ENCODE peak calls at places on chromosome 21, in five cellular contexts. G, C, F, I and S are unnamed samples.

GRCh38 chr21:38327984-38328383 is 71.2 kb downstream of the KCNJ15 start:
- DNase-seq in G (no peak), C (no peak), F (no peak), I (no peak), S (no peak)

GRCh38 chr21:39788383-39788782 is 43.4 kb downstream of the IGSF5 start:
- DNase-seq in G (peak; percentile 47), C (peak; percentile 23), F (peak; percentile 52), I (peak; percentile 88), S (peak; percentile 75)

GRCh38 chr21:41600556-41600955 is 92.6 kb upstream of the TMPRSS2 start:
- DNase-seq in G (no peak), C (no peak), F (no peak), I (no peak), S (no peak)

GRCh38 chr21:42759594-42759927 is 106.1 kb downstream of the PDE9A start:
- DNase-seq in G (no peak), C (no peak), F (no peak), I (no peak), S (no peak)

GRCh38 chr21:32562426-32562825 is 22.9 kb downstream of the TCP10L start:
- DNase-seq in G (no peak), C (no peak), F (peak; percentile 67), I (no peak), S (no peak)

GRCh38 chr21:39071623-39072214 is 111.5 kb downstream of the PSMG1 start:
- DNase-seq in G (no peak), C (no peak), F (no peak), I (no peak), S (no peak)

GRCh38 chr21:29149771-29150425 is 19.5 kb downstream of the MAP3K7CL start:
- DNase-seq in G (no peak), C (no peak), F (peak; percentile 35), I (no peak), S (no peak)

GRCh38 chr21:34861302-34861701 is 187.8 kb downstream of the RUNX1 start:
- DNase-seq in G (no peak), C (no peak), F (no peak), I (no peak), S (no peak)

GRCh38 chr21:46254208-46254975 is 25.8 kb upstream of the LSS start:
- DNase-seq in G (no peak), C (no peak), F (no peak), I (no peak), S (no peak)

GRCh38 chr21:17679002-17679600 is 66.4 kb upstream of the BTG3 start:
- DNase-seq in G (no peak), C (no peak), F (peak; percentile 82), I (no peak), S (no peak)

GRCh38 chr21:43025636-43026180 is 49.9 kb downstream of the CBS start:
- DNase-seq in G (no peak), C (no peak), F (no peak), I (no peak), S (no peak)

GRCh38 chr21:32516729-32517649 is 68.3 kb downstream of the TCP10L start:
- DNase-seq in G (no peak), C (no peak), F (peak; percentile 87), I (no peak), S (no peak)

GRCh38 chr21:24076179-24076578 is 1531.1 kb downstream of the MRPL39 start:
- DNase-seq in G (no peak), C (no peak), F (no peak), I (no peak), S (no peak)

GRCh38 chr21:32309906-32310460 is 11.3 kb downstream of the MRAP start:
- DNase-seq in G (no peak), C (no peak), F (no peak), I (no peak), S (peak; percentile 13)

GRCh38 chr21:42439284-42440186 is 35.8 kb downstream of the UBASH3A start:
- DNase-seq in G (no peak), C (no peak), F (no peak), I (no peak), S (no peak)

GRCh38 chr21:17869115-17869514 is 50.0 kb upstream of the C21orf91 start:
- DNase-seq in G (no peak), C (no peak), F (no peak), I (no peak), S (no peak)

GRCh38 chr21:40013001-40013735 is 145.9 kb downstream of the PCP4 start:
- DNase-seq in G (no peak), C (no peak), F (no peak), I (no peak), S (no peak)

GRCh38 chr21:41857771-41858300 is 21.3 kb downstream of the PRDM15 start:
- DNase-seq in G (no peak), C (no peak), F (no peak), I (no peak), S (no peak)

DNA sequence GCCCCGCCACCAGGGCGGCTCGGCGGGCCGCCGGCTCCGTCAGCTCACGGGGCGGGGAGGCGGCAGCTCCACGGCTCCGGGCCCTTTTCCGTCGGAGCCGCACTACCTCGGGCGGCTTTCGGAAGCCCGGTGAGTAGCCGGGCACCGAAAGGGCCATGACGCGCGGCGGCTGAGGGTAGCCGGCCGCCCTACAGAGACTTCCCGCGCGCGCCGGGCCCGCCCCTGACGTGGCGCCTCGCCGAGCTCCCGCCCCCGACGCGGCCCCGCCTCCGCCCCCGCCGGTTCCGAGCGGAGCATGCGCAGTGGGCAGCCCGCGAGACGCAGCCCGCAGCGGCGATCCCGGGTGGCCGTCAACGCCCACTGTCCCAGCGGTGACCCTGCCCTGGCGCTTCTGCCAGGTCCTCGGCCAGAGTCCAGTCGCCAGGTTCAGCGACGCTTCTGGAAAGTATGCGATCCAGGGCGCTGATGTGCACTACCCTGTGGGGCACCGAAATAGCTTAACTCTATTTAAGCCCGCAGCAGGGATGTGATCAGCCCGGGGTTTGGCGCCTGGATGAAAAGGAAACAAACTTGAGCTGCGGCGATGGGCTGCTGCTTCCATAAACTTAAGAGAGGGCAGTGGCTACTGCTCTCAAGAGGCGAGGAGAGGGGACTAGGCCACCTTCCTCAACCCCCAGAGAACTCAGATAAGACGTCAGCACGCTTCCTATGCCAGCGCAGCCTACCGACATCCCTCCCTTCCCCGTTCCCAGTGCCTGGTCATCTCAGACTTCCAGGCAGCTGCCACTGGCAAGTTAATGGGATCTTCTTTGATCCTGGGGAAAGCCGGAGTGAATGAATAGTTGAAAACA is at the start of gene DONSON:
- DNase-seq in G (peak; percentile 91), C (peak; percentile 49), F (peak; percentile 82), I (peak; percentile 95), S (peak; percentile 86)
- TF ChIP-seq CTCF in G (no peak), C (no peak), F (no peak), I (no peak), S (no peak)

GRCh38 chr21:44910229-44911065 is 10.3 kb downstream of the ITGB2 start:
- DNase-seq in G (no peak), C (no peak), F (no peak), I (peak; percentile 72), S (no peak)

GRCh38 chr21:44909719-44910118 is 11.0 kb downstream of the ITGB2 start:
- DNase-seq in G (no peak), C (no peak), F (no peak), I (no peak), S (no peak)

GRCh38 chr21:44912158-44912473 is 8.6 kb downstream of the ITGB2 start:
- DNase-seq in G (no peak), C (no peak), F (no peak), I (peak; percentile 56), S (no peak)

GRCh38 chr21:44911066-44911383 is 9.7 kb downstream of the ITGB2 start:
- DNase-seq in G (no peak), C (no peak), F (no peak), I (no peak), S (no peak)

GRCh38 chr21:44911384-44912157 is 9.1 kb downstream of the ITGB2 start:
- DNase-seq in G (peak; percentile 56), C (peak; percentile 37), F (peak; percentile 69), I (peak; percentile 97), S (no peak)
- TF ChIP-seq CTCF in G (no peak), C (no peak), F (peak; percentile 52), I (peak; percentile 26), S (no peak)

DNA sequence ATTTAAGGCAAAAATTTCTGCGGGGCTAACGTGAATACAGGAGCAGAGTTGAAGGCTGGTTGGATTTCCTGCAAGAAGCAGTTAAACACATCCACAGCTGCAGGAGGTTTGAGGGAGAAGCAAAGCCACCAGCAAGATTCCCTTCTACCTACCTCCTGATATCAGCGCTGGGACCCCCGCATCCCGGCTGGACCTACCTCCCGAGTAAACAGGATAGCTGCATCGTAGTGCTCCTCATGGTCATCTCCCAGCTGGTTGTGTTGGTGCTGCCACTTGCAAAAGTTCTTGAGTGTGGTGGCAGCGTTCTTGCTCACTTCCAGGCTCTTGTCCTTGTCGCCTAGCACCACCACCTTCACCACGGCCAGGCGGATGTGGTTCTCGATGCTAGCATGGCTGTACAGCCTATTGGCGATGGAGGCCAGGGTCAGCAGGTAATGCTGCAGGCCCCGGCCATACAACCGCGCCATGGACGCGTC is 1.8 kb downstream of the ADAMTS5 start:
- DNase-seq in G (no peak), C (no peak), F (no peak), I (peak; percentile 82), S (no peak)
- TF ChIP-seq CTCF in G (no peak), C (no peak), F (no peak), I (no peak), S (no peak)

GRCh38 chr21:20045197-20045596 is 953.0 kb upstream of the NCAM2 start:
- DNase-seq in G (no peak), C (no peak), F (no peak), I (no peak), S (no peak)

DNA sequence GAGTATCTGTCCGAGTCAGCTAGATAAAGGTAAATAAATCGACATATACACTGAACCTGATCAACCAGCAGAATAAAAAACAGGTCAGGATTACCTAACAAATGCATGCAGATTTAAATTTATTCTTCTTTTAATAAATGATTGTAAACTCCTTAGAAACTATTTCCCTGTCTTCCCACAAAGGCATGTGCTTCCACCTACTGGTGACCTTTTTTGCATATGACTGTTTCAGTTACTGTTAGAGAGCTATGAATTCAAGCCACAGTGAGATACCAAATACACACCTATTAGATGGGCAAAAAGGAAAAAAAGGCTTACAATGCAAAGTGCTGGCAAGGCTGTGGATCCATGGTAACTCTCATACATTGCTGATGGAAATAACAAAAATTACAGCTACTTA is 957.4 kb upstream of the NCAM2 start:
- DNase-seq in G (no peak), C (no peak), F (no peak), I (no peak), S (no peak)
- TF ChIP-seq CTCF in G (no peak), C (no peak), F (no peak), I (peak; percentile 19), S (no peak)

DNA sequence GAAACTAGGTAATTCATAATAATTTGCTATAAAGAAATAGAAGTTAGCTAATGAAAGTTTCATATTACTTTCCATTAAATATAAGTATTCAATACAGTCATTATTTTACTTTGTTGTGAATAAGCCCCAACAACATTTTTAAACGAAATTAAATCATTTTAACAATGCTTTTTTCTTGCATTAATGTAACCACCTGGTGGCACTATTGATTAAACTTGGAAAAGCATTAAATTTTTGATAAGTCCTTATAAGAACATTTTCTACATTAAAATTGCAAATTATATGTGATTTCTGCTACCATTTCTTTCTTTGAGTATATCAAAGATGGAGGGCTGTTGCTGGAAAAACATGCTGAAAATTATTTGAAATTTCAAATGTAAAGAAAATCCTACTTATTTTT is 918.8 kb upstream of the TMPRSS15 start:
- DNase-seq in G (no peak), C (no peak), F (no peak), I (no peak), S (no peak)
- TF ChIP-seq CTCF in G (no peak), C (no peak), F (no peak), I (peak; percentile 27), S (peak; percentile 55)

GRCh38 chr21:14383596-14384210 is 757 bp upstream of the HSPA13 start:
- DNase-seq in G (no peak), C (no peak), F (no peak), I (no peak), S (peak; percentile 48)
- TF ChIP-seq CTCF in G (no peak), C (no peak), F (no peak), I (no peak), S (no peak)

GRCh38 chr21:14259669-14260458 is 43.9 kb downstream of the RBM11 start:
- DNase-seq in G (no peak), C (no peak), F (peak; percentile 70), I (no peak), S (no peak)
- TF ChIP-seq CTCF in G (peak; percentile 67), C (no peak), F (peak; percentile 53), I (peak; percentile 38), S (peak; percentile 68)